ENCODE peak calls at places on chromosomes 4 and X, in five cellular contexts. N is tibial artery, P is neural progenitor cell, B is left lung, T is esophagus muscularis mucosa. F is an unnamed sample.

GRCh38 chr4:113411496-113411938 is 350.0 kb downstream of the CAMK2D start:
- DNase-seq in N (no peak), P (no peak), B (no peak), T (no peak), F (no peak)

GRCh38 chrX:68693481-68694410 is 46.3 kb downstream of the STARD8 start:
- DNase-seq in N (peak), P (peak), B (peak), T (no peak), F (no peak)

GRCh38 chr4:7691992-7692391 is 247.7 kb downstream of the AFAP1 start:
- DNase-seq in N (no peak), P (no peak), B (peak), T (no peak), F (no peak)

GRCh38 chr4:120753854-120754253 is 168.7 kb downstream of the PRDM5 start:
- DNase-seq in N (no peak), P (peak), B (no peak), T (no peak), F (no peak)

GRCh38 chr4:168710353-168710946 is 213.6 kb downstream of the PALLD start:
- DNase-seq in N (no peak), P (peak), B (no peak), T (no peak), F (no peak)

GRCh38 chrX:72316408-72317079 is 10.8 kb upstream of the CITED1 start:
- DNase-seq in N (no peak), P (no peak), B (no peak), T (no peak), F (no peak)

GRCh38 chr4:864456-865120 is 38.7 kb upstream of the CPLX1 start:
- DNase-seq in N (no peak), P (no peak), B (peak), T (no peak), F (no peak)

GRCh38 chrX:139932077-139932900 is 564 bp downstream of the ATP11C start:
- DNase-seq in N (peak), P (peak), B (peak), T (no peak), F (no peak)

GRCh38 chr4:55598641-55599040 is 6.6 kb upstream of the PDCL2 start:
- DNase-seq in N (no peak), P (no peak), B (no peak), T (no peak), F (no peak)

GRCh38 chrX:140817943-140818342 is 108.4 kb downstream of the LINC00632 start:
- DNase-seq in N (no peak), P (peak), B (no peak), T (no peak), F (no peak)

GRCh38 chr4:212438-213174 is 88.3 kb downstream of the ZNF718 start:
- DNase-seq in N (peak), P (peak), B (peak), T (no peak), F (no peak)

GRCh38 chrX:10648608-10649007 is 28.2 kb upstream of the MID1 start:
- DNase-seq in N (no peak), P (no peak), B (no peak), T (no peak), F (no peak)

GRCh38 chr4:145904413-145905177 is 34.0 kb downstream of the ZNF827 start:
- DNase-seq in N (no peak), P (no peak), B (no peak), T (no peak), F (no peak)

GRCh38 chr4:4507923-4508322 is 33.9 kb downstream of the STX18 start:
- DNase-seq in N (no peak), P (no peak), B (no peak), T (no peak), F (no peak)

GRCh38 chr4:3200423-3201090 is 48.4 kb upstream of the MSANTD1 start:
- DNase-seq in N (peak), P (no peak), B (no peak), T (no peak), F (no peak)

GRCh38 chr4:84582988-84583870 is at the start of gene CDS1:
- DNase-seq in N (peak), P (peak), B (peak), T (no peak), F (no peak)

GRCh38 chr4:187235456-187236170 is 512.0 kb upstream of the FAT1 start:
- DNase-seq in N (no peak), P (peak), B (no peak), T (no peak), F (no peak)

GRCh38 chrX:19225906-19226305 is 103.6 kb upstream of the ADGRG2 start:
- DNase-seq in N (no peak), P (peak), B (no peak), T (no peak), F (no peak)

GRCh38 chrX:53281321-53281822 is at the start of gene IQSEC2:
- DNase-seq in N (peak), P (peak), B (peak), T (peak), F (no peak)

DNA sequence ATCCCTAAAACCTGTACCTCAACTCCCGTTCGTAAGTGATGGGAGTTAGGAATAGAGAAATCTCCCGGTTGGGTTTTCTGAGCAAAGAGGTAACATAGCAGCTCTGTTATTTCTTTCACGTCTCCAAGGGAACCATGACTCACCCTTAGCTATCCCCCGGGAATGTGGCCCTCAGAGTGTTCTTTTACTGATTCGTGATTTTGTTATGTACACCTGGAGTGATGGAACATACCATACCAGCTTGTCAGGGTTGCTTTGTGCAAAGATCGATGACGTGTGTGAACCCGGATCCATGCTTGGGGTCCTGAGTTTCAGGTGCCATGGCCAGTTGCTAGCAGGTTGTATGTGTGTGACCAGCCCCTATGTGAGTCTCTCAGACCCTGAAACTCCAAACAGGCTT is 52.6 kb downstream of the HPRT1 start:
- DNase-seq in N (no peak), P (no peak), B (no peak), T (no peak), F (no peak)
- H3K27ac ChIP-seq in N (no peak), P (no peak), B (no peak), T (no peak), F (no peak)

GRCh38 chrX:31713120-31713519 is 641.3 kb upstream of the FTHL17 start:
- DNase-seq in N (no peak), P (no peak), B (no peak), T (no peak), F (no peak)
- TF ChIP-seq CTCF in N (no peak), P (no peak), B (no peak), T (no peak), F (no peak)

GRCh38 chrX:16807976-16808542 is 21.8 kb downstream of the TXLNG start:
- DNase-seq in N (no peak), P (no peak), B (no peak), T (no peak), F (no peak)

GRCh38 chrX:16807548-16807947 is 21.3 kb downstream of the TXLNG start:
- DNase-seq in N (no peak), P (peak), B (no peak), T (no peak), F (no peak)

GRCh38 chrX:16804923-16805464 is 18.7 kb downstream of the TXLNG start:
- DNase-seq in N (no peak), P (no peak), B (no peak), T (no peak), F (no peak)
- H3K27ac ChIP-seq in N (no peak), P (no peak), B (no peak), T (no peak), F (no peak)

GRCh38 chr4:6688879-6689505 is 4.7 kb upstream of the S100P start:
- DNase-seq in N (no peak), P (peak), B (no peak), T (no peak), F (no peak)
- TF ChIP-seq CTCF in N (no peak), P (no peak), B (no peak), T (no peak), F (no peak)

GRCh38 chr4:137998666-137999429 is 243.3 kb downstream of the SLC7A11 start:
- DNase-seq in N (no peak), P (no peak), B (no peak), T (no peak), F (no peak)

GRCh38 chr4:137993232-137993631 is 248.9 kb downstream of the SLC7A11 start:
- DNase-seq in N (no peak), P (no peak), B (no peak), T (no peak), F (no peak)

GRCh38 chr4:137997496-137997895 is 244.7 kb downstream of the SLC7A11 start:
- DNase-seq in N (no peak), P (peak), B (no peak), T (no peak), F (no peak)

GRCh38 chr4:137994858-137995257 is 247.3 kb downstream of the SLC7A11 start:
- DNase-seq in N (no peak), P (no peak), B (no peak), T (no peak), F (no peak)
- H3K27ac ChIP-seq in N (no peak), P (no peak), B (no peak), T (no peak), F (no peak)

GRCh38 chrX:110836982-110837381 is 41.4 kb upstream of the CHRDL1 start:
- DNase-seq in N (no peak), P (peak), B (no peak), T (no peak), F (no peak)
- TF ChIP-seq CTCF in N (no peak), P (peak), B (no peak), T (no peak), F (no peak)

DNA sequence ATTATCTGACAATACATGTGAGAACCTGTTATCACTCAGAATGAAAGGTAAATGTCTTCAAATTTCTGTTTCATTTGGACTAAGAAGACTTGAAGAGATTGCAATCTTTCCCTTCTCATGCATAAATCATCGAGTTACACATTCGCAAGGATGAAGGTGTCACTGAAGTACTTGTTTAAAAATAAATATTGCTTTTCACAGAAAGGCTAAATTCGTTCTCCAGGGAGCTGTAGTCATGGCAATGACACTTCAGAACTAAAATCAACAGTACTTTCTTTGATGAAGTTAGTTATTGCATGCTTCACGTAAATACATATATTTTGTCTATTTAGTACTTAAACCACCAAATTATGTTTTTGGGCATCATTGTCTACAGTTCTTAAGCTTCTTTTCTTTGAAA is 301.9 kb upstream of the CTSO start:
- DNase-seq in N (no peak), P (no peak), B (no peak), T (no peak), F (no peak)
- H3K27ac ChIP-seq in N (no peak), P (no peak), B (no peak), T (no peak), F (no peak)